ENCODE peak calls at places on chromosomes 11 and 22, in ten cellular contexts. C, Z, R, O, F, T, J, V, A and D are unnamed samples.

GRCh38 chr11:103436131-103436770 is 327.0 kb downstream of the DYNC2H1 start:
- DNase-seq in C (no peak), Z (no peak), R (no peak), O (no peak), F (no peak), T (no peak), J (no peak), V (no peak), A (no peak), D (no peak)

GRCh38 chr11:103183981-103184592 is 74.9 kb downstream of the DYNC2H1 start:
- DNase-seq in C (no peak), Z (no peak), R (no peak), O (no peak), F (no peak), T (no peak), J (no peak), V (no peak), A (no peak), D (no peak)

GRCh38 chr11:60197442-60197841 is 14.6 kb upstream of the MS4A6A start:
- DNase-seq in C (no peak), Z (no peak), R (no peak), O (no peak), F (no peak), T (no peak), J (no peak), V (no peak), A (no peak), D (no peak)

GRCh38 chr11:92453055-92453454 is 228.4 kb downstream of the FAT3 start:
- DNase-seq in C (peak), Z (no peak), R (no peak), O (no peak), F (no peak), T (no peak), J (no peak), V (no peak), A (no peak), D (no peak)

GRCh38 chr11:67113231-67113721 is 5.8 kb upstream of the KDM2A start:
- DNase-seq in C (no peak), Z (no peak), R (no peak), O (no peak), F (peak), T (no peak), J (no peak), V (no peak), A (peak), D (no peak)

GRCh38 chr22:20196094-20196840 is 45.4 kb upstream of the CCDC188 start:
- DNase-seq in C (no peak), Z (no peak), R (no peak), O (no peak), F (no peak), T (no peak), J (no peak), V (no peak), A (no peak), D (no peak)

GRCh38 chr11:106503901-106504300 is 426.4 kb downstream of the AASDHPPT start:
- DNase-seq in C (no peak), Z (no peak), R (no peak), O (no peak), F (no peak), T (no peak), J (no peak), V (no peak), A (no peak), D (no peak)

GRCh38 chr11:86418929-86419328 is 44.2 kb downstream of the CCDC81 start:
- DNase-seq in C (peak), Z (peak), R (no peak), O (no peak), F (no peak), T (no peak), J (no peak), V (no peak), A (no peak), D (no peak)

GRCh38 chr11:42778193-42778592 is 533.6 kb upstream of the API5 start:
- DNase-seq in C (no peak), Z (no peak), R (no peak), O (no peak), F (no peak), T (no peak), J (no peak), V (no peak), A (no peak), D (no peak)

GRCh38 chr11:30445056-30445455 is 122.2 kb downstream of the ARL14EP start:
- DNase-seq in C (no peak), Z (no peak), R (no peak), O (no peak), F (no peak), T (no peak), J (no peak), V (no peak), A (no peak), D (no peak)

GRCh38 chr22:22346401-22347107 is 102.0 kb downstream of the VPREB1 start:
- DNase-seq in C (no peak), Z (no peak), R (no peak), O (no peak), F (no peak), T (no peak), J (no peak), V (no peak), A (no peak), D (no peak)

GRCh38 chr22:32995335-32995734 is 62.8 kb downstream of the SYN3 start:
- DNase-seq in C (no peak), Z (no peak), R (no peak), O (no peak), F (no peak), T (no peak), J (no peak), V (no peak), A (no peak), D (no peak)

GRCh38 chr22:38110008-38110862 is at the start of gene BAIAP2L2:
- DNase-seq in C (no peak), Z (peak), R (peak), O (no peak), F (peak), T (no peak), J (no peak), V (peak), A (no peak), D (no peak)

GRCh38 chr11:3037041-3037944 is 19.9 kb downstream of the CARS1 start:
- DNase-seq in C (peak), Z (peak), R (peak), O (peak), F (peak), T (peak), J (peak), V (peak), A (peak), D (no peak)

GRCh38 chr22:31269892-31270574 is 22.3 kb downstream of the PIK3IP1 start:
- DNase-seq in C (no peak), Z (no peak), R (no peak), O (no peak), F (no peak), T (no peak), J (no peak), V (no peak), A (no peak), D (no peak)

GRCh38 chr22:49954354-49954753 is 6.2 kb upstream of the PIM3 start:
- DNase-seq in C (no peak), Z (no peak), R (peak), O (peak), F (no peak), T (no peak), J (no peak), V (no peak), A (no peak), D (no peak)

GRCh38 chr11:859394-860131 is 16.9 kb downstream of the TSPAN4 start:
- DNase-seq in C (peak), Z (peak), R (peak), O (peak), F (peak), T (peak), J (no peak), V (no peak), A (peak), D (no peak)

GRCh38 chr11:503179-503981 is 3.7 kb downstream of the RNH1 start:
- DNase-seq in C (peak), Z (no peak), R (no peak), O (peak), F (peak), T (peak), J (no peak), V (no peak), A (peak), D (no peak)

GRCh38 chr11:82899191-82899820 is 924 bp downstream of the PRCP start:
- DNase-seq in C (no peak), Z (no peak), R (no peak), O (no peak), F (no peak), T (no peak), J (no peak), V (peak), A (no peak), D (no peak)

GRCh38 chr11:44223261-44223660 is 86.7 kb downstream of the ALX4 start:
- DNase-seq in C (peak), Z (no peak), R (no peak), O (no peak), F (no peak), T (no peak), J (no peak), V (no peak), A (no peak), D (no peak)

GRCh38 chr11:123258877-123259276 is 63.8 kb upstream of the CLMP start:
- DNase-seq in C (no peak), Z (no peak), R (no peak), O (no peak), F (no peak), T (no peak), J (no peak), V (no peak), A (no peak), D (no peak)

GRCh38 chr22:46571642-46572250 is 34.3 kb upstream of the CELSR1 start:
- DNase-seq in C (no peak), Z (no peak), R (no peak), O (peak), F (peak), T (no peak), J (no peak), V (no peak), A (no peak), D (no peak)

GRCh38 chr22:45580703-45581381 is 78.2 kb downstream of the FBLN1 start:
- DNase-seq in C (no peak), Z (no peak), R (no peak), O (no peak), F (no peak), T (no peak), J (no peak), V (no peak), A (no peak), D (no peak)

GRCh38 chr11:63251312-63251711 is 7.9 kb upstream of the SLC22A25 start:
- DNase-seq in C (no peak), Z (no peak), R (no peak), O (no peak), F (no peak), T (no peak), J (no peak), V (peak), A (no peak), D (no peak)

GRCh38 chr11:107733518-107733917 is 21.7 kb upstream of the SLN start:
- DNase-seq in C (no peak), Z (no peak), R (no peak), O (no peak), F (no peak), T (no peak), J (no peak), V (no peak), A (no peak), D (no peak)

GRCh38 chr11:88434333-88434976 is 96.9 kb upstream of the CTSC start:
- DNase-seq in C (no peak), Z (peak), R (no peak), O (no peak), F (no peak), T (no peak), J (no peak), V (peak), A (no peak), D (no peak)

GRCh38 chr22:49129736-49130135 is 697.9 kb downstream of the BRD1 start:
- DNase-seq in C (no peak), Z (no peak), R (no peak), O (no peak), F (no peak), T (no peak), J (no peak), V (no peak), A (no peak), D (no peak)

GRCh38 chr22:37818397-37819099 is 4.6 kb upstream of the GALR3 start:
- DNase-seq in C (peak), Z (no peak), R (peak), O (peak), F (peak), T (no peak), J (no peak), V (no peak), A (peak), D (no peak)

GRCh38 chr11:96294289-96294688 is 48.7 kb downstream of the MAML2 start:
- DNase-seq in C (no peak), Z (no peak), R (no peak), O (no peak), F (no peak), T (no peak), J (no peak), V (no peak), A (no peak), D (no peak)

GRCh38 chr11:86458294-86459001 is 83.8 kb downstream of the CCDC81 start:
- DNase-seq in C (no peak), Z (no peak), R (no peak), O (no peak), F (no peak), T (peak), J (no peak), V (no peak), A (no peak), D (no peak)

GRCh38 chr11:23112987-23113886 is 253.0 kb upstream of the CCDC179 start:
- DNase-seq in C (peak), Z (peak), R (peak), O (no peak), F (peak), T (no peak), J (no peak), V (peak), A (no peak), D (no peak)

GRCh38 chr22:19823191-19823590 is 31.5 kb downstream of the GNB1L start:
- DNase-seq in C (no peak), Z (no peak), R (peak), O (no peak), F (peak), T (no peak), J (no peak), V (no peak), A (peak), D (no peak)

GRCh38 chr11:3929689-3930088 is 74.2 kb downstream of the STIM1 start:
- DNase-seq in C (no peak), Z (no peak), R (no peak), O (peak), F (no peak), T (no peak), J (no peak), V (no peak), A (no peak), D (no peak)

GRCh38 chr22:27809226-27809625 is 7.7 kb upstream of the MN1 start:
- DNase-seq in C (no peak), Z (no peak), R (no peak), O (no peak), F (no peak), T (no peak), J (no peak), V (no peak), A (no peak), D (no peak)

GRCh38 chr11:69008774-69009440 is 4.1 kb downstream of the MRGPRF start:
- DNase-seq in C (peak), Z (peak), R (peak), O (peak), F (peak), T (peak), J (peak), V (peak), A (peak), D (no peak)
- TF ChIP-seq POLR2A in C (peak), Z (peak), R (no peak), O (no peak), F (peak), T (peak), J (no peak), V (no peak), A (peak), D (no peak)

DNA sequence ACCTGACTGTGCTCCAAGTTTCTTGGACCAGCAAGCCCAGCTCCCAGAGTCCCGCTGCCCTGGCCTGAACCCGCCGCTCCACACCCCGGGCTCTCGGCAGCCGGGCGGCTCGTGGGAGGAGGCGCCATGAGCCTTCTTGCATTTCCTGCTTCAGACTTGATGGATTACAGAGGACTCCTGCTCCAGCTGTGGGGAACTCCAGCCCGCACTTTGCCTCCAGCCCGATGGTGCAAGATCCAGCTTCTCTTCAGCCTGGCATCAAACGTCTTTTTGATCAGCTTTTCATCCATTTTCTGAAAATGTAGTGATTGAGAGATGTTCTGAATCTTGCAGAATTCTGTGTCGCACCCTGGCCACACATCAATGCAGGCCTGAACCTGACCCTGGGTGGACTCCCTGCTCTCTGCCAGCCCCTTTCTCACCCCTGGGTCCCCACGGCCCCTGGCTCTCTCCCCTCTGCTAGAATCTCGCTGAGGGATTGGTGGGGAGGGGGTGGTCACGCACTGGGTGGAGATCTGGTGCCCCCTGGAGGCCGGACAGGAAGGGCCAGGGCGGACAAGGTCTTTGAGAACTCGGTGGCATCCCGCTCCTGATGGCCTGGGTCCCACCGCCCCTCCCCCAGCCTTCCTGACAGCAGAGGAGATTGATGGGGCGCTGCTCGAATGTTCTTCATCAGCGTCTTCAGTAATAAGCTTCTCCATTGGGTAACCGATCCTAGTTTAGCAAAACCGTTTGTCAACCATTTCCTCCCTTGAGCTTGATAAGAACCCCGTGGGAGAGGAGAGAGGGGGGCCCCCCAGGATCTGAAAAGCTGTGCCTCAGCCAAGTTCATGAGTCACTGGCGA is 12.1 kb upstream of the NFAM1 start:
- DNase-seq in C (peak), Z (peak), R (peak), O (peak), F (peak), T (peak), J (peak), V (peak), A (peak), D (no peak)
- TF ChIP-seq POLR2A in C (no peak), Z (no peak), R (no peak), O (no peak), F (peak), T (peak), J (peak), V (no peak), A (no peak), D (no peak)

DNA sequence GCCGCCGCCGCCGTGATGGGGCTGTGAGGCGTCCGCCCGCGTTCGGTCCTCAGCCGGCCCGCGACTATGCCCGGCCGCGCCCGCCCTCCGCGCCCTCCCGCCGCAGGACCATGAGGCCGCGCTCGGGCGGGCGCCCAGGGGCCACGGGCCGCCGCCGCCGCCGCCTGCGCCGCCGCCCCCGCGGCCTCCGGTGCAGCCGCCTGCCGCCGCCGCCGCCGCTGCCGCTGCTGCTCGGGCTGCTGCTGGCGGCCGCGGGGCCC is 215 bp downstream of the ZNRF3 start:
- DNase-seq in C (no peak), Z (no peak), R (no peak), O (no peak), F (no peak), T (no peak), J (no peak), V (no peak), A (no peak), D (no peak)
- TF ChIP-seq POLR2A in C (no peak), Z (peak), R (no peak), O (no peak), F (no peak), T (no peak), J (no peak), V (no peak), A (no peak), D (no peak)

DNA sequence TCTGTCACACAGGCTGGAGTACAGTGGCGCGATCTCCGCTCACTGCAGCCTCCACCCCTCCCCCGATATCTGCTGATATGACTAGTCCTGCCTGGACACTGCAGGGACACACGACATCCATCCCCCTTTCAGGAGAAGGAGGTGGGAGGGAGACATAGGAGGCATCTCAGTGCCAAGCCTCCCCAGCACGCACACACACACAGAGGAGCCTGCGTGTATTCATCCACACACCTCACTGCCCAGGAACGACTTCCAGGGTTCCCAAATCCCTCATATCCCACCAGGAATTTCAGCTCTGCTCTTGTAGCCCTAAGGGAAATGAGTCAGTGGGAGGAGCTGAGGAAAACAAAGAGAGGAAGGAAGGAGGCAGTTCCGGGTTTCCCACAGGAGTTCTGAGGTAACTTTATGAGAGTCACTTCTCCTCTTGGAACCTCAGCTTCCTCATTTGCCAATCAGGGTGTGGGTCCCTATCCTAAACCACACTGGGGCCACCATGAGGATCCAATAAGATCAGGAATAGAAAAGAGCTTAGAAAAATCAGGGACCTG is 37.2 kb upstream of the ACER3 start:
- DNase-seq in C (peak), Z (peak), R (no peak), O (no peak), F (no peak), T (no peak), J (peak), V (peak), A (no peak), D (peak)
- TF ChIP-seq POLR2A in C (no peak), Z (no peak), R (no peak), O (no peak), F (no peak), T (no peak), J (peak), V (no peak), A (no peak), D (no peak)

GRCh38 chr11:12694182-12694531 is 19.9 kb downstream of the TEAD1 start:
- DNase-seq in C (peak), Z (peak), R (peak), O (peak), F (no peak), T (no peak), J (no peak), V (no peak), A (no peak), D (no peak)
- TF ChIP-seq POLR2A in C (no peak), Z (no peak), R (no peak), O (no peak), F (no peak), T (no peak), J (no peak), V (peak), A (no peak), D (no peak)

GRCh38 chr11:111871693-111872161 is 346 bp upstream of the ALG9 start:
- DNase-seq in C (no peak), Z (no peak), R (no peak), O (no peak), F (no peak), T (no peak), J (no peak), V (no peak), A (no peak), D (no peak)

GRCh38 chr11:111870522-111870886 is 877 bp downstream of the ALG9 start:
- DNase-seq in C (no peak), Z (no peak), R (no peak), O (no peak), F (no peak), T (no peak), J (no peak), V (no peak), A (no peak), D (no peak)

GRCh38 chr11:111870113-111870512 is 1.3 kb downstream of the ALG9 start:
- DNase-seq in C (no peak), Z (no peak), R (no peak), O (no peak), F (no peak), T (no peak), J (no peak), V (no peak), A (no peak), D (no peak)

GRCh38 chr11:111870887-111871692 is at the start of gene ALG9:
- DNase-seq in C (peak), Z (peak), R (peak), O (peak), F (peak), T (peak), J (peak), V (peak), A (peak), D (no peak)
- TF ChIP-seq POLR2A in C (peak), Z (peak), R (no peak), O (no peak), F (no peak), T (peak), J (peak), V (peak), A (no peak), D (no peak)